ENCODE peak calls at places on chromosomes 5 and 9, in ten cellular contexts. Z, K, F, N, Y, V, I, Q, M and J are unnamed samples.

GRCh38 chr5:135332519-135333150 is 66.4 kb downstream of the MACROH2A1 start:
- DNase-seq in Z (no peak), K (no peak), F (no peak), N (no peak), Y (no peak), V (peak; percentile 24), I (no peak), Q (no peak), M (no peak), J (no peak)

GRCh38 chr5:42915306-42915866 is 103.7 kb upstream of the SELENOP start:
- DNase-seq in Z (no peak), K (no peak), F (no peak), N (no peak), Y (no peak), V (no peak), I (no peak), Q (no peak), M (no peak), J (no peak)

GRCh38 chr5:37857696-37858095 is 17.9 kb upstream of the GDNF start:
- DNase-seq in Z (no peak), K (no peak), F (no peak), N (no peak), Y (no peak), V (no peak), I (no peak), Q (no peak), M (no peak), J (no peak)

GRCh38 chr5:172607213-172607793 is 33.8 kb upstream of the NEURL1B start:
- DNase-seq in Z (no peak), K (no peak), F (no peak), N (no peak), Y (peak; percentile 76), V (no peak), I (no peak), Q (no peak), M (no peak), J (no peak)

GRCh38 chr5:91182763-91183162 is 200.4 kb downstream of the ARRDC3 start:
- DNase-seq in Z (peak; percentile 17), K (no peak), F (peak; percentile 49), N (no peak), Y (no peak), V (no peak), I (no peak), Q (no peak), M (no peak), J (no peak)

GRCh38 chr9:103942652-103943051 is 151.5 kb upstream of the SMC2 start:
- DNase-seq in Z (no peak), K (no peak), F (no peak), N (no peak), Y (no peak), V (no peak), I (no peak), Q (no peak), M (no peak), J (no peak)

GRCh38 chr9:90698874-90699440 is 56.3 kb upstream of the DIRAS2 start:
- DNase-seq in Z (no peak), K (no peak), F (no peak), N (no peak), Y (no peak), V (no peak), I (no peak), Q (no peak), M (no peak), J (no peak)

GRCh38 chr5:152546493-152546892 is 141.4 kb upstream of the NMUR2 start:
- DNase-seq in Z (no peak), K (no peak), F (no peak), N (no peak), Y (no peak), V (no peak), I (no peak), Q (no peak), M (no peak), J (no peak)

GRCh38 chr5:137611011-137611580 is 112.0 kb upstream of the SPOCK1 start:
- DNase-seq in Z (no peak), K (no peak), F (no peak), N (no peak), Y (no peak), V (no peak), I (peak; percentile 49), Q (no peak), M (no peak), J (no peak)

GRCh38 chr5:73284196-73284795 is 111.3 kb downstream of the TMEM174 start:
- DNase-seq in Z (no peak), K (no peak), F (no peak), N (no peak), Y (no peak), V (no peak), I (no peak), Q (no peak), M (no peak), J (no peak)

GRCh38 chr9:110282023-110282766 is 25.9 kb upstream of the TXN start:
- DNase-seq in Z (no peak), K (no peak), F (no peak), N (no peak), Y (no peak), V (no peak), I (no peak), Q (no peak), M (no peak), J (no peak)

DNA sequence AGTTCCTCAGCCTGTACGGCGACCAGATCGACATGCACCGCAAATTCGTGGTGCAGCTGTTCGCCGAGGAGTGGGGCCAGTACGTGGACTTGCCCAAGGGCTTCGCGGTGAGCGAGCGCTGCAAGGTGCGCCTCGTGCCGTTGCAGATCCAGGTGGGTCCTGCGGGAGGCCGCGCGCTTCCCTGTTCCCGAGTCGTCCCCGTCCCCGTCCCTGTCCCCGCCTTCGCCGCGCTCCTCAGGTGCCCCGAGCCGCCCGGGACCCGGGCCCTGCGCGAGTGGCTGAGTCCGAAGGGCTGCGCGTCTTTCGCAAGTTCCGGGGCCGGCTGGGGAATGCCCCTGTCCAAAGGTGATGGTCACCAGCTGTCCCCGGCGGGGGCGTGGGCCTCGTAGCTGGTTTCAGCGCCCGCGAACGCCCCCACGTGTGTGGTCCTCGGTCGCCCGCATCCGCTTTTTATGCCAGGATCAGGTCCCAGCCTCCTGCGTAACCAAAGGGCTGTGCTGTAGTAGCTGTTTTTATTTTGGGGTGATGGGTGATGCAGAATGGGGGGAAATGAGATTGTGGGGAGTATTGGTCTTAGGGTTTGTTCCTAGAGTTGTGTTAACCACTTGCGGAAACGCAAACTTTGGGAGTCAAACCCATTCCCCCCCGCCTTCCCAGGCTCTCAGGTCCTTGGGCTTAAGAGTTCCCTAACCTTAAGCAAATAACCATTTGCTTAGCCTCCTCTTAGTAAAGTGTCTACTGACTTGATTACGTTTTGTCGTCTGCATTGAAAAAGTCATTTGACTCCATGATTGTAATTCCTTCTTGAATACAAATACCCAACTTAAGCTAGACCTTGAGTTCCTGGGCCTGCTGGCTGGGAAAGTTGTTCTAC is 612 bp downstream of the ISOC1 start:
- DNase-seq in Z (peak; percentile 60), K (peak; percentile 59), F (peak; percentile 81), N (peak; percentile 5), Y (peak; percentile 79), V (no peak), I (peak; percentile 90), Q (peak; percentile 3), M (peak; percentile 51), J (peak; percentile 65)
- TF ChIP-seq CTCF in Z (no peak), K (peak; percentile 14), F (no peak), N (no peak), Y (no peak), V (no peak), I (no peak), Q (peak; percentile 17), M (no peak), J (no peak)

DNA sequence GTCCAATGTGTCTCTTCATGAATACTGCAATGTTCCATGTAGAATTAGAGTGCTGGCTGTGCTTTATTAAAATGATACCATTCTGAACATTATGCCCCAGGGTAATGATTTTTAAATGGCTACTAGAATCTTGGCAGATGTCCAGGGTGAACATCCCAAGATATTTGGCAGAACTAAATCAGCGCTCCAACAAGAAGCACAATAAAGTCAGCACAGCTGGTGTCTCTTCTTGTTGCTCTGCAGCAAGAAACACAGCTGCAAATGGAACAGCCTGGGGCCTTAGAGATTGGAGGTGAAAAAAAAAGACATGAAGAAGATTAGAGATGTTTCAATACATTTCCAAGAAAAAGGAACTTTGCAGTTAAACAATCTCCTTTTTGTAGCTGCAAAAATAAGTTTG is 248.3 kb downstream of the CDH18 start:
- DNase-seq in Z (no peak), K (no peak), F (no peak), N (no peak), Y (no peak), V (no peak), I (no peak), Q (no peak), M (no peak), J (no peak)
- TF ChIP-seq CTCF in Z (no peak), K (no peak), F (no peak), N (no peak), Y (no peak), V (no peak), I (no peak), Q (no peak), M (no peak), J (no peak)

DNA sequence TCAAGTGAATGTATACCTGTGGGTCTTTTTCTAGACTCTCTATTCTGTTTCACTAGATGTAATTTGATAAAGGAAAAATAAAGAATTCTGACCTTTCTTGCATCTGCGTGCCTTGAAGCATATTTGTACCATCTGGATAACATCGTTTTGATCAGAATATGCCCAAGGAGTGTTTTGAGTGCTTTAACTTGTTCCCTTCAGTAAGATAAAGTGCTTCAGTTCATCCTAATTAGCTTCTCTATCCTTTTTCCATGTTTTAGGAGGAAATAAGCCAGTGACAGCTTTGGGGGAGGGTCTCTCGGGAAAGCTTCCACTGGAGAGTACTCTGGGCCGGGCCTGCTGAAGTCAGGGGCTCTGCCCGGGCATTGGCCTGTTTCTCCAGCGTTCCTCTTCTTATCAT is 113.5 kb upstream of the DAP start:
- DNase-seq in Z (no peak), K (no peak), F (no peak), N (no peak), Y (no peak), V (no peak), I (no peak), Q (no peak), M (no peak), J (no peak)
- TF ChIP-seq CTCF in Z (no peak), K (no peak), F (no peak), N (no peak), Y (no peak), V (no peak), I (no peak), Q (no peak), M (no peak), J (no peak)

GRCh38 chr9:4079906-4080305 is 220.0 kb downstream of the GLIS3 start:
- DNase-seq in Z (no peak), K (no peak), F (no peak), N (no peak), Y (no peak), V (no peak), I (no peak), Q (no peak), M (no peak), J (no peak)

GRCh38 chr9:4081549-4081895 is 218.3 kb downstream of the GLIS3 start:
- DNase-seq in Z (no peak), K (no peak), F (no peak), N (no peak), Y (no peak), V (no peak), I (no peak), Q (no peak), M (no peak), J (no peak)

GRCh38 chr9:4079346-4079745 is 220.5 kb downstream of the GLIS3 start:
- DNase-seq in Z (no peak), K (no peak), F (no peak), N (no peak), Y (no peak), V (no peak), I (no peak), Q (no peak), M (no peak), J (no peak)

GRCh38 chr9:4080889-4081548 is 218.8 kb downstream of the GLIS3 start:
- DNase-seq in Z (peak; percentile 28), K (no peak), F (no peak), N (no peak), Y (no peak), V (no peak), I (no peak), Q (no peak), M (no peak), J (no peak)

GRCh38 chr9:4077499-4078102 is 222.3 kb downstream of the GLIS3 start:
- DNase-seq in Z (peak; percentile 85), K (peak; percentile 83), F (peak; percentile 76), N (no peak), Y (peak; percentile 81), V (peak; percentile 24), I (peak; percentile 95), Q (no peak), M (no peak), J (peak; percentile 61)
- TF ChIP-seq CTCF in Z (peak; percentile 60), K (peak; percentile 72), F (peak; percentile 68), N (peak; percentile 75), Y (peak; percentile 68), V (peak; percentile 78), I (no peak), Q (no peak), M (no peak), J (peak; percentile 50)